ENCODE peak calls at places on chromosomes 5 and 9, in ten cellular contexts. Y, O, R, L, B, Z, J, F, W and T are unnamed samples.

GRCh38 chr5:132754947-132755346 is 7.7 kb downstream of the CCNI2 start:
- DNase-seq in O (peak), F (peak), W (no peak), B (no peak), J (no peak), Z (no peak), R (peak), L (no peak), Y (no peak), T (peak)

GRCh38 chr9:111752455-111752854 is 42.3 kb downstream of the SHOC1 start:
- DNase-seq in B (no peak), R (no peak), J (no peak), Z (no peak), O (no peak), W (no peak), Y (no peak), F (no peak), L (no peak), T (no peak)

GRCh38 chr5:169229342-169229892 is 71.5 kb downstream of the SLIT3 start:
- DNase-seq in W (no peak), F (no peak), L (no peak), O (no peak), Z (no peak), Y (no peak), B (no peak), J (no peak), R (no peak), T (no peak)

GRCh38 chr5:10695055-10695649 is 65.9 kb downstream of the DAP start:
- DNase-seq in W (peak), O (peak), Z (peak), F (peak), L (peak), B (peak), R (no peak), Y (no peak), J (peak), T (peak)

GRCh38 chr5:79093762-79094161 is 17.8 kb upstream of the BHMT start:
- DNase-seq in F (no peak), B (no peak), Z (no peak), R (no peak), L (no peak), Y (no peak), W (no peak), J (no peak), O (no peak), T (no peak)

GRCh38 chr9:18921677-18922076 is 111.3 kb downstream of the SAXO1 start:
- DNase-seq in R (no peak), F (no peak), W (no peak), L (no peak), Z (no peak), Y (no peak), B (no peak), J (no peak), O (no peak), T (no peak)

GRCh38 chr9:92648447-92649406 is 21.2 kb downstream of the IPPK start:
- DNase-seq in F (no peak), W (peak), R (no peak), L (no peak), Z (peak), J (no peak), B (no peak), O (no peak), Y (no peak), T (no peak)

GRCh38 chr5:57366744-57367143 is 115.9 kb downstream of the ACTBL2 start:
- DNase-seq in B (no peak), L (no peak), J (no peak), O (peak), R (peak), W (no peak), Z (no peak), Y (no peak), F (peak), T (peak)

GRCh38 chr9:71243951-71244350 is 122.5 kb upstream of the TRPM3 start:
- DNase-seq in B (no peak), O (no peak), J (no peak), Z (no peak), Y (no peak), W (no peak), L (no peak), R (no peak), F (no peak), T (no peak)

GRCh38 chr5:143678148-143678906 is 133.6 kb upstream of the HMHB1 start:
- DNase-seq in Z (no peak), J (no peak), W (no peak), R (no peak), Y (no peak), B (no peak), O (no peak), F (no peak), L (no peak), T (no peak)

GRCh38 chr5:96821260-96821916 is 13.6 kb upstream of the ERAP1 start:
- DNase-seq in O (no peak), R (no peak), L (no peak), Z (no peak), B (no peak), F (no peak), W (no peak), Y (no peak), J (no peak), T (no peak)

GRCh38 chr9:34500623-34501267 is 22.0 kb downstream of the ENHO start:
- DNase-seq in F (peak), Z (peak), R (no peak), J (peak), W (no peak), B (peak), O (peak), Y (no peak), L (peak), T (peak)

GRCh38 chr9:35945341-35946018 is 12.5 kb downstream of the OR2S2 start:
- DNase-seq in J (peak), Z (peak), F (peak), Y (peak), L (peak), B (peak), R (peak), W (peak), O (peak), T (peak)

GRCh38 chr5:113123563-113123962 is 147.0 kb downstream of the DCP2 start:
- DNase-seq in B (no peak), Y (no peak), W (no peak), Z (peak), L (peak), R (no peak), J (no peak), F (no peak), O (peak), T (peak)

GRCh38 chr5:137209232-137209810 is 289.8 kb downstream of the SPOCK1 start:
- DNase-seq in Y (no peak), R (no peak), W (no peak), F (no peak), B (no peak), J (no peak), L (no peak), Z (no peak), O (no peak), T (no peak)

GRCh38 chr9:95505072-95505471 is 11.7 kb downstream of the PTCH1 start:
- DNase-seq in W (no peak), J (no peak), B (no peak), Y (no peak), Z (no peak), L (no peak), O (no peak), R (no peak), F (no peak), T (no peak)

GRCh38 chr9:114314881-114315722 is 7.8 kb upstream of the ORM1 start:
- DNase-seq in Y (no peak), Z (no peak), R (no peak), W (no peak), B (peak), F (no peak), O (no peak), J (no peak), L (no peak), T (no peak)

GRCh38 chr5:76943006-76943405 is 9.8 kb upstream of the CRHBP start:
- DNase-seq in W (no peak), Z (no peak), L (no peak), R (no peak), Y (no peak), B (no peak), O (no peak), F (peak), J (no peak), T (no peak)

GRCh38 chr5:179211076-179211475 is 134.2 kb downstream of the ADAMTS2 start:
- DNase-seq in F (peak), W (no peak), O (no peak), Y (no peak), Z (no peak), R (no peak), J (no peak), B (no peak), L (no peak), T (no peak)

GRCh38 chr5:116864157-116864837 is 289.7 kb upstream of the SEMA6A start:
- DNase-seq in Z (peak), L (no peak), Y (no peak), R (no peak), B (no peak), J (no peak), O (no peak), W (no peak), F (no peak), T (peak)

GRCh38 chr5:35902032-35902681 is 36.3 kb downstream of the CAPSL start:
- DNase-seq in W (no peak), R (no peak), J (no peak), L (peak), O (no peak), F (peak), Z (no peak), Y (no peak), B (no peak), T (no peak)

GRCh38 chr9:131366745-131367401 is 27.0 kb upstream of the PRRC2B start:
- DNase-seq in J (no peak), Z (peak), O (peak), L (no peak), R (no peak), F (peak), Y (peak), W (no peak), B (no peak), T (peak)

GRCh38 chr5:124403281-124403680 is 343.2 kb downstream of the ZNF608 start:
- DNase-seq in O (no peak), Z (no peak), B (peak), J (no peak), R (no peak), F (no peak), Y (no peak), L (no peak), W (no peak), T (peak)

GRCh38 chr9:126397056-126397455 is 70.4 kb downstream of the MVB12B start:
- DNase-seq in W (no peak), R (no peak), F (no peak), O (no peak), Z (no peak), J (no peak), L (peak), B (no peak), Y (no peak), T (no peak)

GRCh38 chr5:167861134-167861930 is 430.1 kb upstream of the WWC1 start:
- DNase-seq in O (peak), R (no peak), L (no peak), B (no peak), F (no peak), W (no peak), Z (peak), J (no peak), Y (no peak), T (peak)

GRCh38 chr5:54902817-54903473 is 82.4 kb downstream of the ESM1 start:
- DNase-seq in W (no peak), L (peak), B (no peak), Z (no peak), J (no peak), F (peak), Y (no peak), R (no peak), O (no peak), T (no peak)

GRCh38 chr9:129887210-129888084 is 52.2 kb downstream of the USP20 start:
- DNase-seq in F (peak), R (no peak), B (no peak), J (no peak), W (no peak), Z (no peak), O (no peak), L (peak), Y (no peak), T (no peak)
- TF ChIP-seq CTCF in F (no peak), R (peak), B (no peak), J (no peak), W (no peak), Z (no peak), O (no peak), L (peak), Y (no peak), T (no peak)

GRCh38 chr5:39721394-39721793 is 296.6 kb upstream of the DAB2 start:
- DNase-seq in L (no peak), Z (no peak), W (no peak), B (no peak), F (no peak), Y (no peak), O (no peak), J (no peak), R (no peak), T (no peak)
- TF ChIP-seq CTCF in L (no peak), Z (no peak), W (no peak), B (no peak), F (no peak), Y (no peak), O (no peak), J (no peak), R (no peak), T (no peak)

GRCh38 chr5:14447958-14448881 is 133.4 kb upstream of the OTULINL start:
- DNase-seq in O (no peak), R (no peak), F (peak), W (no peak), B (peak), J (no peak), Z (no peak), L (peak), Y (no peak), T (no peak)
- TF ChIP-seq CTCF in O (no peak), R (no peak), F (no peak), W (no peak), B (no peak), J (no peak), Z (no peak), L (no peak), Y (no peak), T (no peak)

GRCh38 chr5:75667586-75667985 is 49.7 kb downstream of the POC5 start:
- DNase-seq in R (no peak), Z (no peak), F (no peak), J (no peak), Y (no peak), O (no peak), B (no peak), W (no peak), L (no peak), T (no peak)
- TF ChIP-seq CTCF in R (no peak), Z (peak), F (peak), J (no peak), Y (peak), O (peak), B (no peak), W (no peak), L (no peak), T (no peak)

GRCh38 chr9:133587466-133587865 is 21.7 kb downstream of the FAM163B start:
- DNase-seq in O (no peak), J (no peak), Y (no peak), W (no peak), F (no peak), L (no peak), B (no peak), Z (no peak), R (no peak), T (no peak)

GRCh38 chr9:133591985-133592384 is 17.2 kb downstream of the FAM163B start:
- DNase-seq in Z (no peak), R (no peak), W (no peak), Y (no peak), F (no peak), L (no peak), J (no peak), B (no peak), O (no peak), T (no peak)

GRCh38 chr9:133590231-133590855 is 18.8 kb downstream of the FAM163B start:
- DNase-seq in L (no peak), Y (no peak), B (no peak), Z (no peak), J (no peak), R (no peak), W (no peak), F (no peak), O (no peak), T (no peak)

GRCh38 chr9:133591116-133591910 is 17.9 kb downstream of the FAM163B start:
- DNase-seq in W (no peak), R (no peak), L (no peak), O (no peak), B (no peak), J (no peak), Z (no peak), F (no peak), Y (no peak), T (no peak)

GRCh38 chr9:133589454-133590227 is 19.5 kb downstream of the FAM163B start:
- DNase-seq in R (no peak), F (no peak), Z (peak), Y (no peak), W (no peak), O (peak), B (no peak), L (peak), J (no peak), T (no peak)
- TF ChIP-seq CTCF in R (peak), F (peak), Z (peak), Y (peak), W (no peak), O (peak), B (peak), L (peak), J (no peak), T (peak)

GRCh38 chr9:77488439-77489126 is 159.5 kb downstream of the GNA14 start:
- DNase-seq in B (no peak), L (peak), J (no peak), Y (no peak), Z (peak), O (peak), R (no peak), W (no peak), F (no peak), T (no peak)
- TF ChIP-seq CTCF in B (peak), L (peak), J (no peak), Y (peak), Z (peak), O (peak), R (peak), W (no peak), F (peak), T (no peak)